ENCODE peak calls at places on chromosomes 13 and 19, in seven cellular contexts. C is NCI-H146; S is cardiac fibroblast; H is activated CD8-positive, alpha-beta memory T cell treated with anti-CD3 and anti-CD28 coated beads for 1 hour; X is GM13976; Z is activated gamma-delta T cell; B is ascending aorta. L is an unnamed sample.

GRCh38 chr19:50949792-50950320 is 3.0 kb downstream of the KLK5 start:
- DNase-seq in X (no peak), Z (no peak), B (no peak), S (no peak), C (no peak), H (no peak), L (no peak)

GRCh38 chr13:37753776-37754175 is 115.8 kb downstream of the TRPC4 start:
- DNase-seq in B (no peak), C (no peak), H (no peak), X (no peak), Z (no peak), S (no peak), L (no peak)

GRCh38 chr13:94332360-94333040 is 147.0 kb downstream of the DCT start:
- DNase-seq in S (no peak), H (no peak), Z (no peak), X (no peak), C (no peak), B (no peak), L (no peak)

GRCh38 chr13:46844431-46844830 is 47.5 kb upstream of the ESD start:
- DNase-seq in X (no peak), C (no peak), Z (no peak), S (peak; percentile 16), H (no peak), B (no peak), L (no peak)

GRCh38 chr19:20247016-20247683 is 80.1 kb downstream of the ZNF486 start:
- DNase-seq in S (peak; percentile 34), H (peak; percentile 10), Z (no peak), C (peak; percentile 29), X (no peak), B (no peak), L (no peak)

GRCh38 chr13:24821207-24821606 is 57.2 kb downstream of the RNF17 start:
- DNase-seq in B (no peak), S (no peak), X (no peak), H (no peak), C (no peak), Z (no peak), L (no peak)

GRCh38 chr19:52086481-52086880 is 9.1 kb downstream of the ZNF841 start:
- DNase-seq in Z (no peak), B (no peak), H (no peak), C (no peak), X (no peak), S (peak; percentile 79), L (no peak)

GRCh38 chr13:26222523-26223046 is 471 bp upstream of the RNF6 start:
- DNase-seq in X (no peak), C (no peak), B (no peak), S (peak; percentile 13), Z (no peak), H (no peak), L (no peak)

GRCh38 chr13:21079761-21080730 is 18.7 kb upstream of the LATS2 start:
- DNase-seq in B (peak; percentile 83), Z (no peak), H (no peak), S (peak; percentile 92), C (no peak), X (no peak), L (no peak)

GRCh38 chr19:39496063-39496462 is 2.7 kb upstream of the DLL3 start:
- DNase-seq in Z (no peak), H (no peak), C (no peak), S (no peak), B (no peak), X (no peak), L (no peak)

GRCh38 chr19:46608581-46609345 is 7.6 kb downstream of the CALM3 start:
- DNase-seq in B (peak; percentile 58), Z (no peak), H (no peak), C (no peak), X (peak; percentile 16), S (no peak), L (no peak)

GRCh38 chr13:24664726-24665409 is 15.3 kb upstream of the ATP12A start:
- DNase-seq in Z (no peak), C (no peak), B (no peak), S (peak; percentile 50), H (no peak), X (no peak), L (no peak)

GRCh38 chr19:2330632-2331284 is 2.3 kb downstream of the SPPL2B start:
- DNase-seq in S (no peak), X (no peak), Z (no peak), C (no peak), B (no peak), H (no peak), L (no peak)

GRCh38 chr19:44677019-44677809 is 5.9 kb downstream of the CEACAM19 start:
- DNase-seq in S (peak; percentile 83), B (no peak), C (peak; percentile 32), H (no peak), X (no peak), Z (no peak), L (no peak)

GRCh38 chr13:94300401-94300800 is 179.1 kb downstream of the DCT start:
- DNase-seq in C (no peak), B (no peak), X (no peak), Z (no peak), H (no peak), S (no peak), L (no peak)

GRCh38 chr19:27779953-27780352 is 1433.0 kb downstream of the UQCRFS1 start:
- DNase-seq in B (no peak), H (no peak), S (no peak), Z (no peak), C (no peak), X (no peak), L (no peak)

L was measured in cortex of kidney.